ENCODE peak calls at places on chromosomes 12 and 14, in nine cellular contexts. E is KG1; D is nephron progenitor cell; Q is SW480; F is NCI-H82; M is HCT116; T is hippocampal formation; J is activated naive CD4-positive, alpha-beta T cell treated with Interleukin-2 at 50 U/mL for 16 hours; S is upper lobe of left lung. X is an unnamed sample.

GRCh38 chr12:66190519-66191406 is 1.7 kb downstream of the IRAK3 start:
- DNase-seq in E (peak; percentile 69), D (no peak), Q (no peak), F (no peak), M (no peak), T (no peak), J (no peak), S (no peak), X (no peak)

GRCh38 chr12:12398026-12398859 is 41.4 kb downstream of the BORCS5 start:
- DNase-seq in E (no peak), D (no peak), Q (no peak), F (no peak), M (no peak), T (no peak), J (no peak), S (no peak), X (no peak)

GRCh38 chr14:102717211-102717610 is 60.0 kb upstream of the TRAF3 start:
- DNase-seq in E (no peak), D (no peak), Q (no peak), F (peak; percentile 94), M (no peak), T (no peak), J (no peak), S (no peak), X (no peak)

GRCh38 chr14:104603623-104604401 is 760 bp downstream of the TMEM179 start:
- DNase-seq in E (no peak), D (no peak), Q (no peak), F (no peak), M (no peak), T (no peak), J (no peak), S (peak; percentile 70), X (peak; percentile 50)

GRCh38 chr12:132253698-132254480 is 75.5 kb downstream of the GALNT9 start:
- DNase-seq in E (no peak), D (no peak), Q (no peak), F (peak; percentile 44), M (no peak), T (no peak), J (no peak), S (no peak), X (no peak)

GRCh38 chr14:69617796-69618195 is 6.4 kb downstream of the SUSD6 start:
- DNase-seq in E (no peak), D (no peak), Q (no peak), F (no peak), M (no peak), T (no peak), J (no peak), S (no peak), X (no peak)

GRCh38 chr12:66952668-66953067 is 273.8 kb upstream of the GRIP1 start:
- DNase-seq in E (no peak), D (no peak), Q (no peak), F (no peak), M (no peak), T (no peak), J (no peak), S (no peak), X (no peak)

GRCh38 chr12:128356547-128356946 is 89.6 kb downstream of the TMEM132C start:
- DNase-seq in E (no peak), D (no peak), Q (no peak), F (no peak), M (no peak), T (no peak), J (no peak), S (no peak), X (no peak)

GRCh38 chr12:11707535-11707934 is 58.1 kb downstream of the ETV6 start:
- DNase-seq in E (no peak), D (no peak), Q (no peak), F (no peak), M (no peak), T (no peak), J (no peak), S (no peak), X (no peak)

GRCh38 chr14:70045715-70046535 is 142.8 kb downstream of the SLC8A3 start:
- DNase-seq in E (no peak), D (peak; percentile 74), Q (peak; percentile 20), F (peak; percentile 66), M (peak; percentile 54), T (peak; percentile 56), J (no peak), S (peak; percentile 83), X (peak; percentile 84)

GRCh38 chr14:102849522-102850379 is 72.5 kb downstream of the TRAF3 start:
- DNase-seq in E (no peak), D (no peak), Q (no peak), F (peak; percentile 64), M (no peak), T (no peak), J (no peak), S (no peak), X (no peak)

GRCh38 chr12:116478243-116478773 is 80.9 kb upstream of the MAP1LC3B2 start:
- DNase-seq in E (no peak), D (no peak), Q (no peak), F (no peak), M (no peak), T (no peak), J (no peak), S (no peak), X (no peak)

GRCh38 chr14:100698719-100699448 is 27.8 kb upstream of the DLK1 start:
- DNase-seq in E (peak; percentile 44), D (no peak), Q (no peak), F (peak; percentile 75), M (no peak), T (no peak), J (no peak), S (no peak), X (no peak)

X was measured in ecto neural progenitor cell.